ENCODE peak calls at places on chromosomes 1 and 21, in five cellular contexts. W is activated T-cell treated with anti-CD3 and anti-CD28 coated beads for 4 hours, Y is right atrium auricular region, T is transverse colon, C is KBM-7. D is an unnamed sample.

GRCh38 chr1:62356257-62356835 is 37.1 kb upstream of the KANK4 start:
- DNase-seq in Y (no peak), W (no peak), C (peak), T (no peak), D (peak)

GRCh38 chr1:247131236-247131635 is 27.1 kb upstream of the ZNF669 start:
- DNase-seq in T (no peak), C (no peak), Y (no peak), W (no peak), D (no peak)

GRCh38 chr1:147700042-147700711 is 29.9 kb upstream of the ACP6 start:
- DNase-seq in Y (peak), T (peak), W (peak), C (peak), D (no peak)

GRCh38 chr1:27928216-27928954 is 6.4 kb upstream of the SMPDL3B start:
- DNase-seq in T (no peak), C (no peak), Y (no peak), W (no peak), D (no peak)

GRCh38 chr1:94245747-94246438 is 8.5 kb upstream of the ARHGAP29 start:
- DNase-seq in Y (no peak), W (no peak), C (no peak), T (no peak), D (no peak)

GRCh38 chr1:56411484-56412180 is 167.7 kb downstream of the PLPP3 start:
- DNase-seq in T (no peak), C (no peak), W (no peak), Y (peak), D (no peak)

GRCh38 chr1:32351859-32352745 is 10.2 kb downstream of the FAM229A start:
- DNase-seq in T (peak), C (no peak), Y (no peak), W (no peak), D (no peak)

GRCh38 chr1:161201828-161202712 is at the start of gene NDUFS2:
- DNase-seq in W (peak), Y (peak), C (peak), T (peak), D (peak)

GRCh38 chr1:229464672-229465071 is 30.8 kb upstream of the ACTA1 start:
- DNase-seq in C (no peak), Y (no peak), T (no peak), W (no peak), D (no peak)

GRCh38 chr21:39153373-39153772 is 29.9 kb downstream of the PSMG1 start:
- DNase-seq in T (no peak), W (no peak), C (no peak), Y (no peak), D (no peak)

GRCh38 chr1:203463469-203464062 is 12.0 kb upstream of the PRELP start:
- DNase-seq in W (no peak), C (no peak), T (no peak), Y (no peak), D (no peak)

GRCh38 chr1:231508941-231509340 is 19.5 kb upstream of the TSNAX start:
- DNase-seq in C (no peak), W (no peak), Y (no peak), T (no peak), D (no peak)

GRCh38 chr1:81330521-81330920 is 470.2 kb upstream of the ADGRL2 start:
- DNase-seq in T (no peak), C (no peak), W (no peak), Y (no peak), D (no peak)

GRCh38 chr1:119086830-119087229 is 53.6 kb downstream of the WARS2 start:
- DNase-seq in T (no peak), Y (no peak), C (no peak), W (no peak), D (no peak)

GRCh38 chr1:231596337-231596791 is 30.2 kb upstream of the DISC1 start:
- DNase-seq in T (no peak), C (no peak), Y (no peak), W (no peak), D (no peak)

GRCh38 chr21:28090546-28090945 is 902.1 kb downstream of the LTN1 start:
- DNase-seq in Y (no peak), T (no peak), C (no peak), W (no peak), D (no peak)

GRCh38 chr1:32869844-32870614 is 683 bp downstream of the FNDC5 start:
- DNase-seq in Y (no peak), T (no peak), W (no peak), C (no peak), D (no peak)

GRCh38 chr1:180908084-180908765 is 4.5 kb upstream of the KIAA1614 start:
- DNase-seq in C (no peak), Y (peak), W (no peak), T (no peak), D (no peak)

GRCh38 chr1:55773189-55773940 is 558.2 kb upstream of the USP24 start:
- DNase-seq in Y (no peak), W (no peak), C (no peak), T (no peak), D (no peak)

GRCh38 chr1:58718435-58718834 is 18.6 kb upstream of the MYSM1 start:
- DNase-seq in C (no peak), W (no peak), T (no peak), Y (no peak), D (no peak)

GRCh38 chr1:158149175-158149574 is 31.5 kb upstream of the CD1D start:
- DNase-seq in Y (peak), W (no peak), T (no peak), C (no peak), D (no peak)

GRCh38 chr21:45309069-45309521 is 21.4 kb upstream of the POFUT2 start:
- DNase-seq in C (peak), T (peak), W (no peak), Y (no peak), D (no peak)

GRCh38 chr1:59604191-59604590 is 210.6 kb upstream of the HOOK1 start:
- DNase-seq in W (no peak), C (no peak), T (no peak), Y (no peak), D (no peak)

GRCh38 chr1:12760256-12760795 is 13.2 kb upstream of the PRAMEF12 start:
- DNase-seq in T (no peak), W (no peak), Y (no peak), C (no peak), D (no peak)

GRCh38 chr1:24149854-24150227 is 6.9 kb upstream of the IL22RA1 start:
- DNase-seq in Y (peak), W (peak), T (peak), C (peak), D (no peak)